ENCODE peak calls at places on chromosomes 2 and 18, in ten cellular contexts. One of them, this sample, is unnamed.

GRCh38 chr2:98917031-98917459 is 19.0 kb downstream of the CRACDL start:
- DNase-seq in kidney: no peak
- DNase-seq in naive thymus-derived CD4-positive, alpha-beta T cell: no peak
- DNase-seq in PC-3: peak; percentile 84
- DNase-seq in GM23248: peak; percentile 94
- DNase-seq in adrenal gland: no peak
- DNase-seq in aorta: no peak
- DNase-seq in iPS DF 6.9: no peak
- DNase-seq in A549: peak; percentile 51
- DNase-seq in colonic mucosa: no peak
- DNase-seq in this sample: no peak

GRCh38 chr2:43802135-43802534 is 28.3 kb downstream of the DYNC2LI1 start:
- DNase-seq in kidney: no peak
- DNase-seq in naive thymus-derived CD4-positive, alpha-beta T cell: no peak
- DNase-seq in PC-3: no peak
- DNase-seq in GM23248: no peak
- DNase-seq in adrenal gland: no peak
- DNase-seq in aorta: no peak
- DNase-seq in iPS DF 6.9: no peak
- DNase-seq in A549: no peak
- DNase-seq in colonic mucosa: no peak
- DNase-seq in this sample: no peak

GRCh38 chr18:6557052-6557451 is 142.3 kb upstream of the L3MBTL4 start:
- DNase-seq in kidney: no peak
- DNase-seq in naive thymus-derived CD4-positive, alpha-beta T cell: no peak
- DNase-seq in PC-3: no peak
- DNase-seq in GM23248: no peak
- DNase-seq in adrenal gland: no peak
- DNase-seq in aorta: no peak
- DNase-seq in iPS DF 6.9: no peak
- DNase-seq in A549: no peak
- DNase-seq in colonic mucosa: no peak
- DNase-seq in this sample: no peak

GRCh38 chr2:128690431-128690830 is 371.8 kb upstream of the HS6ST1 start:
- DNase-seq in kidney: no peak
- DNase-seq in naive thymus-derived CD4-positive, alpha-beta T cell: no peak
- DNase-seq in PC-3: no peak
- DNase-seq in GM23248: no peak
- DNase-seq in adrenal gland: no peak
- DNase-seq in aorta: no peak
- DNase-seq in iPS DF 6.9: no peak
- DNase-seq in A549: no peak
- DNase-seq in colonic mucosa: no peak
- DNase-seq in this sample: no peak

GRCh38 chr18:34972765-34973414 is 68.3 kb upstream of the MAPRE2 start:
- DNase-seq in kidney: no peak
- DNase-seq in naive thymus-derived CD4-positive, alpha-beta T cell: no peak
- DNase-seq in PC-3: no peak
- DNase-seq in GM23248: no peak
- DNase-seq in adrenal gland: no peak
- DNase-seq in aorta: no peak
- DNase-seq in iPS DF 6.9: no peak
- DNase-seq in A549: no peak
- DNase-seq in colonic mucosa: no peak
- DNase-seq in this sample: no peak

GRCh38 chr18:69956655-69957054 is 9.0 kb upstream of the CD226 start:
- DNase-seq in kidney: no peak
- DNase-seq in naive thymus-derived CD4-positive, alpha-beta T cell: no peak
- DNase-seq in PC-3: no peak
- DNase-seq in GM23248: no peak
- DNase-seq in adrenal gland: no peak
- DNase-seq in aorta: no peak
- DNase-seq in iPS DF 6.9: no peak
- DNase-seq in A549: no peak
- DNase-seq in colonic mucosa: no peak
- DNase-seq in this sample: no peak

GRCh38 chr18:55384551-55385275 is 203.3 kb downstream of the TCF4 start:
- DNase-seq in kidney: no peak
- DNase-seq in naive thymus-derived CD4-positive, alpha-beta T cell: no peak
- DNase-seq in PC-3: peak; percentile 59
- DNase-seq in GM23248: peak; percentile 73
- DNase-seq in adrenal gland: no peak
- DNase-seq in aorta: no peak
- DNase-seq in iPS DF 6.9: peak; percentile 35
- DNase-seq in A549: no peak
- DNase-seq in colonic mucosa: peak; percentile 23
- DNase-seq in this sample: no peak

GRCh38 chr2:227697013-227697412 is 20.8 kb downstream of the SLC19A3 start:
- DNase-seq in kidney: no peak
- DNase-seq in naive thymus-derived CD4-positive, alpha-beta T cell: no peak
- DNase-seq in PC-3: no peak
- DNase-seq in GM23248: peak; percentile 8
- DNase-seq in adrenal gland: no peak
- DNase-seq in aorta: no peak
- DNase-seq in iPS DF 6.9: no peak
- DNase-seq in A549: no peak
- DNase-seq in colonic mucosa: no peak
- DNase-seq in this sample: no peak

GRCh38 chr2:240467659-240468299 is 32.3 kb downstream of the GPC1 start:
- DNase-seq in kidney: peak; percentile 63
- DNase-seq in naive thymus-derived CD4-positive, alpha-beta T cell: peak; percentile 15
- DNase-seq in PC-3: no peak
- DNase-seq in GM23248: no peak
- DNase-seq in adrenal gland: peak; percentile 42
- DNase-seq in aorta: no peak
- DNase-seq in iPS DF 6.9: no peak
- DNase-seq in A549: no peak
- DNase-seq in colonic mucosa: peak; percentile 13
- DNase-seq in this sample: peak; percentile 33

GRCh38 chr2:152115952-152116351 is 17.1 kb upstream of the CACNB4 start:
- DNase-seq in kidney: no peak
- DNase-seq in naive thymus-derived CD4-positive, alpha-beta T cell: no peak
- DNase-seq in PC-3: peak; percentile 17
- DNase-seq in GM23248: no peak
- DNase-seq in adrenal gland: no peak
- DNase-seq in aorta: no peak
- DNase-seq in iPS DF 6.9: no peak
- DNase-seq in A549: no peak
- DNase-seq in colonic mucosa: no peak
- DNase-seq in this sample: no peak

DNA sequence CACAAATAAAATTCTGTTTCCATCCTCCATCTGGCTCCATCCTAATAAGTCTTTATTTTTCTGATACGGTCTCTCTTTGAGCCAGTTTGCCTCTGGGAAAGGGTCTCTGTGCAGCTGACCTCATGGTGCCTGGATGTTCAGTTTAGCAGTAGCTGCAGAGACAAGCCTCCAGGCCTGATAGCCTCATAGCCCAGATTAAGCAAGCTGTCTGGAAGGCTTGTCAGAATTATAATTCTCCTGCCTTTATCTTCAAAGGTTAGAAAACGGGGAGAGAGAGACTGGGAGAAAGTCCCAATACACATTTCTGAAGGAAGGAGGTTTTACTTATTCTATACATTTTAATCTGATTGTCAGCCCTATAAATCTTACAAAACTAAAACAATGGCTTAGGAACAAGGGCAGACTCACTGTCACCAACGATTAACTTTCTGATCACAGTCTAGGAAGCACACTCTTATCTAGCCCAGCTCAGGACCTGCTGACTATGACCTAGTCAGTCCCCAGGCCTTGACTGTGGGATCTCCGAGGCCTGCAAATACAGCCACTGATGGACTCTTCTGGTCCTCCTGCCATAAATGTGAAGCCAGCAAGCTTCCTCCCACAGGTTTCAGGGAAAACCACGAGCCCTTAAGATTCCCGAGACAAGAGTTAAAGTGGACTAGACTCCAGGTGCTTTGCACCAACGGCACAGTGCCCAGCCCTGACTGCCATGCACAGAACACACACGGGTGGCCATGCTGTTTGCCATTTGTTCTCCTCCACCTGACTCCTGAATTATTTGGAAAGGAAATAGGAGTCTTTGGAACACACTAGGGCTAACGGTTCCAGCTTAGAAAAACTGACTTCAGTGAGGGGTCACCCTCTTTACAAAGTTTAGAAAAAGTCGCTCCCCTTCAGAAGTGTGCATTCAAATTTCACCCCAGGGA is 111.4 kb upstream of the SMAD7 start:
- DNase-seq in kidney: no peak
- DNase-seq in naive thymus-derived CD4-positive, alpha-beta T cell: no peak
- DNase-seq in PC-3: no peak
- DNase-seq in GM23248: no peak
- DNase-seq in adrenal gland: no peak
- DNase-seq in aorta: no peak
- DNase-seq in iPS DF 6.9: no peak
- DNase-seq in A549: no peak
- DNase-seq in colonic mucosa: no peak
- DNase-seq in this sample: no peak
- H3K27ac ChIP-seq in kidney: no peak overlapping the region
- H3K27ac ChIP-seq in naive thymus-derived CD4-positive, alpha-beta T cell: no peak overlapping the region
- H3K27ac ChIP-seq in PC-3: no peak overlapping the region
- H3K27ac ChIP-seq in GM23248: no peak overlapping the region
- H3K27ac ChIP-seq in adrenal gland: no peak overlapping the region
- H3K27ac ChIP-seq in aorta: no peak overlapping the region
- H3K27ac ChIP-seq in iPS DF 6.9: no peak overlapping the region
- H3K27ac ChIP-seq in A549: no peak overlapping the region
- H3K27ac ChIP-seq in colonic mucosa: no peak overlapping the region
- H3K27ac ChIP-seq in this sample: peak overlapping the region; percentile 30

DNA sequence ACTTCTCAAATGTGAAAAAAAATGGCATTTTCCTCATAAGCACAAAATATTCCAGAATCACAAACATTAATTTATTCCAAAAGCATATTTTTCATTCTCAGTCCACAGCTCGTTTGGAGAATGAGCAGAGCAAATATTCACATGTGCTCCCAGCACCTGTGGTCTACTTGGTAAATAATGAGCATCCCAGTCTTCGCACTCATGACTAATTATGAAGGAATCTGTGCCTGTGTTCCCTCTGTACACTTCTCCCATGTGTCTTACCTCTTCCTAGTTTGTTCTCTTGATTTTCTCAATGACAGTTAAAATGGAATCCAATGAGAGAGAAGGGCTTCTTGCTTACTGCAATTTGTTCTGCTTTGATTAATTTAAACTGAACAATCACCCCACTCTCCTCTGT is 671.0 kb upstream of the SOX11 start:
- DNase-seq in kidney: no peak
- DNase-seq in naive thymus-derived CD4-positive, alpha-beta T cell: no peak
- DNase-seq in PC-3: peak; percentile 58
- DNase-seq in GM23248: no peak
- DNase-seq in adrenal gland: no peak
- DNase-seq in aorta: no peak
- DNase-seq in iPS DF 6.9: no peak
- DNase-seq in A549: no peak
- DNase-seq in colonic mucosa: no peak
- DNase-seq in this sample: no peak
- H3K9me3 ChIP-seq in kidney: no peaks in the 10 kb centered on the region
- H3K9me3 ChIP-seq in naive thymus-derived CD4-positive, alpha-beta T cell: no peaks in the 10 kb centered on the region
- H3K9me3 ChIP-seq in PC-3: no peaks in the 10 kb centered on the region
- H3K9me3 ChIP-seq in GM23248: peaks cover 3% of the 10 kb centered on the region
- H3K9me3 ChIP-seq in adrenal gland: no peaks in the 10 kb centered on the region
- H3K9me3 ChIP-seq in aorta: no peaks in the 10 kb centered on the region
- H3K9me3 ChIP-seq in iPS DF 6.9: no peaks in the 10 kb centered on the region
- H3K9me3 ChIP-seq in A549: peaks cover 32% of the 10 kb centered on the region
- H3K9me3 ChIP-seq in colonic mucosa: no peaks in the 10 kb centered on the region
- H3K9me3 ChIP-seq in this sample: no peaks in the 10 kb centered on the region

GRCh38 chr2:217920879-217921603 is 81.8 kb downstream of the TNS1 start:
- DNase-seq in kidney: peak; percentile 73
- DNase-seq in naive thymus-derived CD4-positive, alpha-beta T cell: no peak
- DNase-seq in PC-3: no peak
- DNase-seq in GM23248: peak; percentile 69
- DNase-seq in adrenal gland: no peak
- DNase-seq in aorta: peak; percentile 87
- DNase-seq in iPS DF 6.9: no peak
- DNase-seq in A549: no peak
- DNase-seq in colonic mucosa: no peak
- DNase-seq in this sample: peak; percentile 88

GRCh38 chr2:217922101-217923006 is 80.4 kb downstream of the TNS1 start:
- DNase-seq in kidney: no peak
- DNase-seq in naive thymus-derived CD4-positive, alpha-beta T cell: no peak
- DNase-seq in PC-3: no peak
- DNase-seq in GM23248: peak; percentile 60
- DNase-seq in adrenal gland: no peak
- DNase-seq in aorta: peak; percentile 96
- DNase-seq in iPS DF 6.9: no peak
- DNase-seq in A549: no peak
- DNase-seq in colonic mucosa: no peak
- DNase-seq in this sample: peak; percentile 82

GRCh38 chr2:217919781-217920351 is 82.9 kb downstream of the TNS1 start:
- DNase-seq in kidney: peak; percentile 84
- DNase-seq in naive thymus-derived CD4-positive, alpha-beta T cell: no peak
- DNase-seq in PC-3: no peak
- DNase-seq in GM23248: peak; percentile 81
- DNase-seq in adrenal gland: no peak
- DNase-seq in aorta: peak; percentile 93
- DNase-seq in iPS DF 6.9: no peak
- DNase-seq in A549: no peak
- DNase-seq in colonic mucosa: no peak
- DNase-seq in this sample: peak; percentile 56

GRCh38 chr2:217924346-217924901 is 78.4 kb downstream of the TNS1 start:
- DNase-seq in kidney: no peak
- DNase-seq in naive thymus-derived CD4-positive, alpha-beta T cell: no peak
- DNase-seq in PC-3: no peak
- DNase-seq in GM23248: no peak
- DNase-seq in adrenal gland: no peak
- DNase-seq in aorta: no peak
- DNase-seq in iPS DF 6.9: no peak
- DNase-seq in A549: no peak
- DNase-seq in colonic mucosa: no peak
- DNase-seq in this sample: peak; percentile 4

GRCh38 chr2:217923007-217923686 is 79.6 kb downstream of the TNS1 start:
- DNase-seq in kidney: no peak
- DNase-seq in naive thymus-derived CD4-positive, alpha-beta T cell: no peak
- DNase-seq in PC-3: no peak
- DNase-seq in GM23248: no peak
- DNase-seq in adrenal gland: no peak
- DNase-seq in aorta: no peak
- DNase-seq in iPS DF 6.9: no peak
- DNase-seq in A549: no peak
- DNase-seq in colonic mucosa: no peak
- DNase-seq in this sample: peak; percentile 7
- H3K4me3 ChIP-seq in kidney: peak overlapping the region; percentile 2
- H3K4me3 ChIP-seq in naive thymus-derived CD4-positive, alpha-beta T cell: no peak overlapping the region
- H3K4me3 ChIP-seq in PC-3: no peak overlapping the region
- H3K4me3 ChIP-seq in GM23248: no peak overlapping the region
- H3K4me3 ChIP-seq in adrenal gland: no peak overlapping the region
- H3K4me3 ChIP-seq in aorta: no peak overlapping the region
- H3K4me3 ChIP-seq in iPS DF 6.9: no peak overlapping the region
- H3K4me3 ChIP-seq in A549: no peak overlapping the region
- H3K4me3 ChIP-seq in colonic mucosa: no peak overlapping the region
- H3K4me3 ChIP-seq in this sample: no peak overlapping the region

DNA sequence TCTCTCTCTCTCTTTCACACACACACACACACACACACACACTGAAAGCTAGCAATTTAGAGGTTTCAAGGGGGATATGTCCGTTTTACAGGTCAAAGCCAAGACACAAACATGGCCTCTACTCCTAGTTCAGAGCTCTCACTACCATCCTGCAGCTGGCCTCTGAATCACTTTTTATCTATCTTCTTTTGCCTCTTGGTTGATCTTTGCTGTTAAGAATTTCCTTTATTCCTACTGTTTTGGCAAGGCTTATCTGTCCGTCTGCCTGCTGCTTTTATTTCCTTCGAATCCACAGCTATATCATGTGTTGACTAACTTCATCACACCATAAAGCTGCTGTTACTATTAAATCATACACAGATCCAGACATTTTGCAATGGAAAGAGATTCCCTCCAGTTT is 543.0 kb downstream of the PLCL1 start:
- DNase-seq in kidney: no peak
- DNase-seq in naive thymus-derived CD4-positive, alpha-beta T cell: no peak
- DNase-seq in PC-3: no peak
- DNase-seq in GM23248: peak; percentile 23
- DNase-seq in adrenal gland: no peak
- DNase-seq in aorta: no peak
- DNase-seq in iPS DF 6.9: no peak
- DNase-seq in A549: no peak
- DNase-seq in colonic mucosa: no peak
- DNase-seq in this sample: no peak
- H3K27ac ChIP-seq in kidney: no peak overlapping the region
- H3K27ac ChIP-seq in naive thymus-derived CD4-positive, alpha-beta T cell: no peak overlapping the region
- H3K27ac ChIP-seq in PC-3: no peak overlapping the region
- H3K27ac ChIP-seq in GM23248: no peak overlapping the region
- H3K27ac ChIP-seq in adrenal gland: no peak overlapping the region
- H3K27ac ChIP-seq in aorta: no peak overlapping the region
- H3K27ac ChIP-seq in iPS DF 6.9: no peak overlapping the region
- H3K27ac ChIP-seq in A549: no peak overlapping the region
- H3K27ac ChIP-seq in colonic mucosa: no peak overlapping the region
- H3K27ac ChIP-seq in this sample: no peak overlapping the region